ENCODE peak calls at places on chromosomes 7 and 10, in nine cellular contexts. One of them, this sample, is unnamed.

GRCh38 chr10:115918812-115919211 is 354.2 kb downstream of the GFRA1 start:
- DNase-seq in SK-N-DZ: no peak
- DNase-seq in stimulated activated CD4-positive, alpha-beta T cell treated with anti-CD3 and anti-CD28 coated beads, Interleukin-1b, Interleukin-23, amount 100 ng/mL, for 4 hours: no peak
- DNase-seq in activated CD4-positive, alpha-beta T cell treated with anti-CD3 and anti-CD28 coated beads, Interleukin-2, amount 50 U/mL, for 1 hour: no peak
- DNase-seq in non-pigmented ciliary epithelial cell: peak; percentile 32
- DNase-seq in HAP-1: no peak
- DNase-seq in substantia nigra: no peak
- DNase-seq in HEK293T: no peak
- DNase-seq in Peyer's patch: no peak
- DNase-seq in this sample: no peak

GRCh38 chr7:90624128-90624980 is 28.2 kb downstream of the CDK14 start:
- DNase-seq in SK-N-DZ: no peak
- DNase-seq in stimulated activated CD4-positive, alpha-beta T cell treated with anti-CD3 and anti-CD28 coated beads, Interleukin-1b, Interleukin-23, amount 100 ng/mL, for 4 hours: no peak
- DNase-seq in activated CD4-positive, alpha-beta T cell treated with anti-CD3 and anti-CD28 coated beads, Interleukin-2, amount 50 U/mL, for 1 hour: no peak
- DNase-seq in non-pigmented ciliary epithelial cell: no peak
- DNase-seq in HAP-1: no peak
- DNase-seq in substantia nigra: no peak
- DNase-seq in HEK293T: no peak
- DNase-seq in Peyer's patch: no peak
- DNase-seq in this sample: no peak

GRCh38 chr7:110065112-110065511 is 1025.8 kb upstream of the LRRN3 start:
- DNase-seq in SK-N-DZ: no peak
- DNase-seq in stimulated activated CD4-positive, alpha-beta T cell treated with anti-CD3 and anti-CD28 coated beads, Interleukin-1b, Interleukin-23, amount 100 ng/mL, for 4 hours: no peak
- DNase-seq in activated CD4-positive, alpha-beta T cell treated with anti-CD3 and anti-CD28 coated beads, Interleukin-2, amount 50 U/mL, for 1 hour: no peak
- DNase-seq in non-pigmented ciliary epithelial cell: no peak
- DNase-seq in HAP-1: no peak
- DNase-seq in substantia nigra: no peak
- DNase-seq in HEK293T: no peak
- DNase-seq in Peyer's patch: no peak
- DNase-seq in this sample: no peak

GRCh38 chr7:158763454-158764033 is 58.9 kb upstream of the NCAPG2 start:
- DNase-seq in SK-N-DZ: peak; percentile 87
- DNase-seq in stimulated activated CD4-positive, alpha-beta T cell treated with anti-CD3 and anti-CD28 coated beads, Interleukin-1b, Interleukin-23, amount 100 ng/mL, for 4 hours: no peak
- DNase-seq in activated CD4-positive, alpha-beta T cell treated with anti-CD3 and anti-CD28 coated beads, Interleukin-2, amount 50 U/mL, for 1 hour: no peak
- DNase-seq in non-pigmented ciliary epithelial cell: no peak
- DNase-seq in HAP-1: no peak
- DNase-seq in substantia nigra: no peak
- DNase-seq in HEK293T: no peak
- DNase-seq in Peyer's patch: no peak
- DNase-seq in this sample: no peak

GRCh38 chr10:1198453-1199344 is 142.5 kb downstream of the WDR37 start:
- DNase-seq in SK-N-DZ: no peak
- DNase-seq in stimulated activated CD4-positive, alpha-beta T cell treated with anti-CD3 and anti-CD28 coated beads, Interleukin-1b, Interleukin-23, amount 100 ng/mL, for 4 hours: no peak
- DNase-seq in activated CD4-positive, alpha-beta T cell treated with anti-CD3 and anti-CD28 coated beads, Interleukin-2, amount 50 U/mL, for 1 hour: no peak
- DNase-seq in non-pigmented ciliary epithelial cell: no peak
- DNase-seq in HAP-1: no peak
- DNase-seq in substantia nigra: no peak
- DNase-seq in HEK293T: no peak
- DNase-seq in Peyer's patch: peak; percentile 58
- DNase-seq in this sample: no peak

GRCh38 chr10:74186678-74187077 is 35.7 kb downstream of the ADK start:
- DNase-seq in SK-N-DZ: no peak
- DNase-seq in stimulated activated CD4-positive, alpha-beta T cell treated with anti-CD3 and anti-CD28 coated beads, Interleukin-1b, Interleukin-23, amount 100 ng/mL, for 4 hours: no peak
- DNase-seq in activated CD4-positive, alpha-beta T cell treated with anti-CD3 and anti-CD28 coated beads, Interleukin-2, amount 50 U/mL, for 1 hour: no peak
- DNase-seq in non-pigmented ciliary epithelial cell: no peak
- DNase-seq in HAP-1: no peak
- DNase-seq in substantia nigra: no peak
- DNase-seq in HEK293T: no peak
- DNase-seq in Peyer's patch: no peak
- DNase-seq in this sample: no peak

GRCh38 chr7:155722118-155722517 is 77.7 kb downstream of the RBM33 start:
- DNase-seq in SK-N-DZ: no peak
- DNase-seq in stimulated activated CD4-positive, alpha-beta T cell treated with anti-CD3 and anti-CD28 coated beads, Interleukin-1b, Interleukin-23, amount 100 ng/mL, for 4 hours: no peak
- DNase-seq in activated CD4-positive, alpha-beta T cell treated with anti-CD3 and anti-CD28 coated beads, Interleukin-2, amount 50 U/mL, for 1 hour: no peak
- DNase-seq in non-pigmented ciliary epithelial cell: no peak
- DNase-seq in HAP-1: no peak
- DNase-seq in substantia nigra: no peak
- DNase-seq in HEK293T: no peak
- DNase-seq in Peyer's patch: no peak
- DNase-seq in this sample: no peak

GRCh38 chr7:40721344-40721949 is 586.6 kb downstream of the SUGCT start:
- DNase-seq in SK-N-DZ: peak; percentile 18
- DNase-seq in stimulated activated CD4-positive, alpha-beta T cell treated with anti-CD3 and anti-CD28 coated beads, Interleukin-1b, Interleukin-23, amount 100 ng/mL, for 4 hours: no peak
- DNase-seq in activated CD4-positive, alpha-beta T cell treated with anti-CD3 and anti-CD28 coated beads, Interleukin-2, amount 50 U/mL, for 1 hour: no peak
- DNase-seq in non-pigmented ciliary epithelial cell: no peak
- DNase-seq in HAP-1: no peak
- DNase-seq in substantia nigra: no peak
- DNase-seq in HEK293T: no peak
- DNase-seq in Peyer's patch: no peak
- DNase-seq in this sample: no peak

GRCh38 chr10:51879238-51879637 is 179.8 kb upstream of the CSTF2T start:
- DNase-seq in SK-N-DZ: no peak
- DNase-seq in stimulated activated CD4-positive, alpha-beta T cell treated with anti-CD3 and anti-CD28 coated beads, Interleukin-1b, Interleukin-23, amount 100 ng/mL, for 4 hours: no peak
- DNase-seq in activated CD4-positive, alpha-beta T cell treated with anti-CD3 and anti-CD28 coated beads, Interleukin-2, amount 50 U/mL, for 1 hour: no peak
- DNase-seq in non-pigmented ciliary epithelial cell: peak; percentile 94
- DNase-seq in HAP-1: no peak
- DNase-seq in substantia nigra: no peak
- DNase-seq in HEK293T: no peak
- DNase-seq in Peyer's patch: no peak
- DNase-seq in this sample: no peak

GRCh38 chr10:89082086-89082485 is 91.5 kb downstream of the FAS start:
- DNase-seq in SK-N-DZ: no peak
- DNase-seq in stimulated activated CD4-positive, alpha-beta T cell treated with anti-CD3 and anti-CD28 coated beads, Interleukin-1b, Interleukin-23, amount 100 ng/mL, for 4 hours: no peak
- DNase-seq in activated CD4-positive, alpha-beta T cell treated with anti-CD3 and anti-CD28 coated beads, Interleukin-2, amount 50 U/mL, for 1 hour: no peak
- DNase-seq in non-pigmented ciliary epithelial cell: no peak
- DNase-seq in HAP-1: no peak
- DNase-seq in substantia nigra: no peak
- DNase-seq in HEK293T: no peak
- DNase-seq in Peyer's patch: no peak
- DNase-seq in this sample: no peak

GRCh38 chr7:23802720-23803397 is 92.8 kb downstream of the STK31 start:
- DNase-seq in SK-N-DZ: no peak
- DNase-seq in stimulated activated CD4-positive, alpha-beta T cell treated with anti-CD3 and anti-CD28 coated beads, Interleukin-1b, Interleukin-23, amount 100 ng/mL, for 4 hours: no peak
- DNase-seq in activated CD4-positive, alpha-beta T cell treated with anti-CD3 and anti-CD28 coated beads, Interleukin-2, amount 50 U/mL, for 1 hour: no peak
- DNase-seq in non-pigmented ciliary epithelial cell: no peak
- DNase-seq in HAP-1: no peak
- DNase-seq in substantia nigra: no peak
- DNase-seq in HEK293T: no peak
- DNase-seq in Peyer's patch: no peak
- DNase-seq in this sample: no peak

GRCh38 chr7:128135275-128136214 is 104.3 kb upstream of the LRRC4 start:
- DNase-seq in SK-N-DZ: peak; percentile 52
- DNase-seq in stimulated activated CD4-positive, alpha-beta T cell treated with anti-CD3 and anti-CD28 coated beads, Interleukin-1b, Interleukin-23, amount 100 ng/mL, for 4 hours: peak; percentile 60
- DNase-seq in activated CD4-positive, alpha-beta T cell treated with anti-CD3 and anti-CD28 coated beads, Interleukin-2, amount 50 U/mL, for 1 hour: peak; percentile 55
- DNase-seq in non-pigmented ciliary epithelial cell: no peak
- DNase-seq in HAP-1: peak; percentile 42
- DNase-seq in substantia nigra: peak; percentile 55
- DNase-seq in HEK293T: peak; percentile 84
- DNase-seq in Peyer's patch: peak; percentile 74
- DNase-seq in this sample: no peak

GRCh38 chr7:40232242-40232929 is 97.6 kb downstream of the SUGCT start:
- DNase-seq in SK-N-DZ: peak; percentile 65
- DNase-seq in stimulated activated CD4-positive, alpha-beta T cell treated with anti-CD3 and anti-CD28 coated beads, Interleukin-1b, Interleukin-23, amount 100 ng/mL, for 4 hours: no peak
- DNase-seq in activated CD4-positive, alpha-beta T cell treated with anti-CD3 and anti-CD28 coated beads, Interleukin-2, amount 50 U/mL, for 1 hour: no peak
- DNase-seq in non-pigmented ciliary epithelial cell: peak; percentile 49
- DNase-seq in HAP-1: peak; percentile 60
- DNase-seq in substantia nigra: no peak
- DNase-seq in HEK293T: peak; percentile 32
- DNase-seq in Peyer's patch: no peak
- DNase-seq in this sample: no peak

GRCh38 chr7:137480824-137481365 is 137.4 kb upstream of the PTN start:
- DNase-seq in SK-N-DZ: no peak
- DNase-seq in stimulated activated CD4-positive, alpha-beta T cell treated with anti-CD3 and anti-CD28 coated beads, Interleukin-1b, Interleukin-23, amount 100 ng/mL, for 4 hours: no peak
- DNase-seq in activated CD4-positive, alpha-beta T cell treated with anti-CD3 and anti-CD28 coated beads, Interleukin-2, amount 50 U/mL, for 1 hour: no peak
- DNase-seq in non-pigmented ciliary epithelial cell: no peak
- DNase-seq in HAP-1: no peak
- DNase-seq in substantia nigra: no peak
- DNase-seq in HEK293T: no peak
- DNase-seq in Peyer's patch: no peak
- DNase-seq in this sample: no peak

GRCh38 chr10:116771101-116771705 is 28.8 kb upstream of the HSPA12A start:
- DNase-seq in SK-N-DZ: no peak
- DNase-seq in stimulated activated CD4-positive, alpha-beta T cell treated with anti-CD3 and anti-CD28 coated beads, Interleukin-1b, Interleukin-23, amount 100 ng/mL, for 4 hours: no peak
- DNase-seq in activated CD4-positive, alpha-beta T cell treated with anti-CD3 and anti-CD28 coated beads, Interleukin-2, amount 50 U/mL, for 1 hour: no peak
- DNase-seq in non-pigmented ciliary epithelial cell: no peak
- DNase-seq in HAP-1: no peak
- DNase-seq in substantia nigra: no peak
- DNase-seq in HEK293T: no peak
- DNase-seq in Peyer's patch: no peak
- DNase-seq in this sample: no peak

GRCh38 chr7:139321071-139321745 is 19.9 kb upstream of the FMC1 start:
- DNase-seq in SK-N-DZ: no peak
- DNase-seq in stimulated activated CD4-positive, alpha-beta T cell treated with anti-CD3 and anti-CD28 coated beads, Interleukin-1b, Interleukin-23, amount 100 ng/mL, for 4 hours: no peak
- DNase-seq in activated CD4-positive, alpha-beta T cell treated with anti-CD3 and anti-CD28 coated beads, Interleukin-2, amount 50 U/mL, for 1 hour: no peak
- DNase-seq in non-pigmented ciliary epithelial cell: no peak
- DNase-seq in HAP-1: no peak
- DNase-seq in substantia nigra: no peak
- DNase-seq in HEK293T: peak; percentile 69
- DNase-seq in Peyer's patch: no peak
- DNase-seq in this sample: no peak

GRCh38 chr7:45581271-45581780 is 7.2 kb downstream of the ADCY1 start:
- DNase-seq in SK-N-DZ: no peak
- DNase-seq in stimulated activated CD4-positive, alpha-beta T cell treated with anti-CD3 and anti-CD28 coated beads, Interleukin-1b, Interleukin-23, amount 100 ng/mL, for 4 hours: no peak
- DNase-seq in activated CD4-positive, alpha-beta T cell treated with anti-CD3 and anti-CD28 coated beads, Interleukin-2, amount 50 U/mL, for 1 hour: no peak
- DNase-seq in non-pigmented ciliary epithelial cell: no peak
- DNase-seq in HAP-1: no peak
- DNase-seq in substantia nigra: no peak
- DNase-seq in HEK293T: no peak
- DNase-seq in Peyer's patch: no peak
- DNase-seq in this sample: peak; percentile 24

GRCh38 chr7:46859963-46860475 is 721.9 kb downstream of the TNS3 start:
- DNase-seq in SK-N-DZ: peak; percentile 19
- DNase-seq in stimulated activated CD4-positive, alpha-beta T cell treated with anti-CD3 and anti-CD28 coated beads, Interleukin-1b, Interleukin-23, amount 100 ng/mL, for 4 hours: no peak
- DNase-seq in activated CD4-positive, alpha-beta T cell treated with anti-CD3 and anti-CD28 coated beads, Interleukin-2, amount 50 U/mL, for 1 hour: no peak
- DNase-seq in non-pigmented ciliary epithelial cell: no peak
- DNase-seq in HAP-1: no peak
- DNase-seq in substantia nigra: no peak
- DNase-seq in HEK293T: no peak
- DNase-seq in Peyer's patch: no peak
- DNase-seq in this sample: peak; percentile 9

GRCh38 chr7:28980504-28981281 is 22.6 kb upstream of the TRIL start:
- DNase-seq in SK-N-DZ: no peak
- DNase-seq in stimulated activated CD4-positive, alpha-beta T cell treated with anti-CD3 and anti-CD28 coated beads, Interleukin-1b, Interleukin-23, amount 100 ng/mL, for 4 hours: no peak
- DNase-seq in activated CD4-positive, alpha-beta T cell treated with anti-CD3 and anti-CD28 coated beads, Interleukin-2, amount 50 U/mL, for 1 hour: no peak
- DNase-seq in non-pigmented ciliary epithelial cell: no peak
- DNase-seq in HAP-1: no peak
- DNase-seq in substantia nigra: no peak
- DNase-seq in HEK293T: no peak
- DNase-seq in Peyer's patch: no peak
- DNase-seq in this sample: peak; percentile 43

GRCh38 chr7:23055582-23056178 is 41.8 kb upstream of the HYCC1 start:
- DNase-seq in SK-N-DZ: peak; percentile 62
- DNase-seq in stimulated activated CD4-positive, alpha-beta T cell treated with anti-CD3 and anti-CD28 coated beads, Interleukin-1b, Interleukin-23, amount 100 ng/mL, for 4 hours: no peak
- DNase-seq in activated CD4-positive, alpha-beta T cell treated with anti-CD3 and anti-CD28 coated beads, Interleukin-2, amount 50 U/mL, for 1 hour: peak; percentile 42
- DNase-seq in non-pigmented ciliary epithelial cell: peak; percentile 38
- DNase-seq in HAP-1: peak; percentile 78
- DNase-seq in substantia nigra: peak; percentile 23
- DNase-seq in HEK293T: peak; percentile 65
- DNase-seq in Peyer's patch: no peak
- DNase-seq in this sample: no peak

GRCh38 chr7:28745351-28745750 is 212.8 kb downstream of the TRIL start:
- DNase-seq in SK-N-DZ: no peak
- DNase-seq in stimulated activated CD4-positive, alpha-beta T cell treated with anti-CD3 and anti-CD28 coated beads, Interleukin-1b, Interleukin-23, amount 100 ng/mL, for 4 hours: no peak
- DNase-seq in activated CD4-positive, alpha-beta T cell treated with anti-CD3 and anti-CD28 coated beads, Interleukin-2, amount 50 U/mL, for 1 hour: no peak
- DNase-seq in non-pigmented ciliary epithelial cell: no peak
- DNase-seq in HAP-1: no peak
- DNase-seq in substantia nigra: no peak
- DNase-seq in HEK293T: no peak
- DNase-seq in Peyer's patch: no peak
- DNase-seq in this sample: no peak

GRCh38 chr10:73812662-73813061 is 1.3 kb upstream of the NDST2 start:
- DNase-seq in SK-N-DZ: no peak
- DNase-seq in stimulated activated CD4-positive, alpha-beta T cell treated with anti-CD3 and anti-CD28 coated beads, Interleukin-1b, Interleukin-23, amount 100 ng/mL, for 4 hours: no peak
- DNase-seq in activated CD4-positive, alpha-beta T cell treated with anti-CD3 and anti-CD28 coated beads, Interleukin-2, amount 50 U/mL, for 1 hour: no peak
- DNase-seq in non-pigmented ciliary epithelial cell: no peak
- DNase-seq in HAP-1: no peak
- DNase-seq in substantia nigra: no peak
- DNase-seq in HEK293T: no peak
- DNase-seq in Peyer's patch: no peak
- DNase-seq in this sample: no peak

GRCh38 chr7:20170626-20171025 is 46.6 kb downstream of the MACC1 start:
- DNase-seq in SK-N-DZ: no peak
- DNase-seq in stimulated activated CD4-positive, alpha-beta T cell treated with anti-CD3 and anti-CD28 coated beads, Interleukin-1b, Interleukin-23, amount 100 ng/mL, for 4 hours: no peak
- DNase-seq in activated CD4-positive, alpha-beta T cell treated with anti-CD3 and anti-CD28 coated beads, Interleukin-2, amount 50 U/mL, for 1 hour: no peak
- DNase-seq in non-pigmented ciliary epithelial cell: no peak
- DNase-seq in HAP-1: no peak
- DNase-seq in substantia nigra: no peak
- DNase-seq in HEK293T: no peak
- DNase-seq in Peyer's patch: no peak
- DNase-seq in this sample: no peak

GRCh38 chr10:96998329-96998888 is 166.3 kb downstream of the LCOR start:
- DNase-seq in SK-N-DZ: no peak
- DNase-seq in stimulated activated CD4-positive, alpha-beta T cell treated with anti-CD3 and anti-CD28 coated beads, Interleukin-1b, Interleukin-23, amount 100 ng/mL, for 4 hours: no peak
- DNase-seq in activated CD4-positive, alpha-beta T cell treated with anti-CD3 and anti-CD28 coated beads, Interleukin-2, amount 50 U/mL, for 1 hour: no peak
- DNase-seq in non-pigmented ciliary epithelial cell: peak; percentile 93
- DNase-seq in HAP-1: no peak
- DNase-seq in substantia nigra: no peak
- DNase-seq in HEK293T: no peak
- DNase-seq in Peyer's patch: no peak
- DNase-seq in this sample: no peak

GRCh38 chr10:132142396-132143161 is 44.2 kb upstream of the DPYSL4 start:
- DNase-seq in SK-N-DZ: peak; percentile 84
- DNase-seq in stimulated activated CD4-positive, alpha-beta T cell treated with anti-CD3 and anti-CD28 coated beads, Interleukin-1b, Interleukin-23, amount 100 ng/mL, for 4 hours: peak; percentile 52
- DNase-seq in activated CD4-positive, alpha-beta T cell treated with anti-CD3 and anti-CD28 coated beads, Interleukin-2, amount 50 U/mL, for 1 hour: peak; percentile 48
- DNase-seq in non-pigmented ciliary epithelial cell: no peak
- DNase-seq in HAP-1: peak; percentile 25
- DNase-seq in substantia nigra: peak; percentile 59
- DNase-seq in HEK293T: peak; percentile 89
- DNase-seq in Peyer's patch: no peak
- DNase-seq in this sample: peak; percentile 62

GRCh38 chr7:139600306-139600705 is 76.8 kb downstream of the CLEC2L start:
- DNase-seq in SK-N-DZ: no peak
- DNase-seq in stimulated activated CD4-positive, alpha-beta T cell treated with anti-CD3 and anti-CD28 coated beads, Interleukin-1b, Interleukin-23, amount 100 ng/mL, for 4 hours: no peak
- DNase-seq in activated CD4-positive, alpha-beta T cell treated with anti-CD3 and anti-CD28 coated beads, Interleukin-2, amount 50 U/mL, for 1 hour: no peak
- DNase-seq in non-pigmented ciliary epithelial cell: no peak
- DNase-seq in HAP-1: no peak
- DNase-seq in substantia nigra: no peak
- DNase-seq in HEK293T: no peak
- DNase-seq in Peyer's patch: no peak
- DNase-seq in this sample: no peak

GRCh38 chr7:80027616-80028173 is 106.9 kb upstream of the GNAI1 start:
- DNase-seq in SK-N-DZ: no peak
- DNase-seq in stimulated activated CD4-positive, alpha-beta T cell treated with anti-CD3 and anti-CD28 coated beads, Interleukin-1b, Interleukin-23, amount 100 ng/mL, for 4 hours: no peak
- DNase-seq in activated CD4-positive, alpha-beta T cell treated with anti-CD3 and anti-CD28 coated beads, Interleukin-2, amount 50 U/mL, for 1 hour: no peak
- DNase-seq in non-pigmented ciliary epithelial cell: no peak
- DNase-seq in HAP-1: no peak
- DNase-seq in substantia nigra: no peak
- DNase-seq in HEK293T: no peak
- DNase-seq in Peyer's patch: no peak
- DNase-seq in this sample: no peak

GRCh38 chr10:89163265-89163995 is 43.7 kb downstream of the CH25H start:
- DNase-seq in SK-N-DZ: no peak
- DNase-seq in stimulated activated CD4-positive, alpha-beta T cell treated with anti-CD3 and anti-CD28 coated beads, Interleukin-1b, Interleukin-23, amount 100 ng/mL, for 4 hours: peak; percentile 24
- DNase-seq in activated CD4-positive, alpha-beta T cell treated with anti-CD3 and anti-CD28 coated beads, Interleukin-2, amount 50 U/mL, for 1 hour: peak; percentile 13
- DNase-seq in non-pigmented ciliary epithelial cell: no peak
- DNase-seq in HAP-1: no peak
- DNase-seq in substantia nigra: no peak
- DNase-seq in HEK293T: no peak
- DNase-seq in Peyer's patch: no peak
- DNase-seq in this sample: peak; percentile 47

GRCh38 chr7:47757946-47758371 is 176.0 kb upstream of the TNS3 start:
- DNase-seq in SK-N-DZ: no peak
- DNase-seq in stimulated activated CD4-positive, alpha-beta T cell treated with anti-CD3 and anti-CD28 coated beads, Interleukin-1b, Interleukin-23, amount 100 ng/mL, for 4 hours: no peak
- DNase-seq in activated CD4-positive, alpha-beta T cell treated with anti-CD3 and anti-CD28 coated beads, Interleukin-2, amount 50 U/mL, for 1 hour: no peak
- DNase-seq in non-pigmented ciliary epithelial cell: peak; percentile 83
- DNase-seq in HAP-1: no peak
- DNase-seq in substantia nigra: peak; percentile 8
- DNase-seq in HEK293T: no peak
- DNase-seq in Peyer's patch: no peak
- DNase-seq in this sample: peak; percentile 51

GRCh38 chr7:158959021-158959717 is 102.8 kb downstream of the DYNC2I1 start:
- DNase-seq in SK-N-DZ: no peak
- DNase-seq in stimulated activated CD4-positive, alpha-beta T cell treated with anti-CD3 and anti-CD28 coated beads, Interleukin-1b, Interleukin-23, amount 100 ng/mL, for 4 hours: no peak
- DNase-seq in activated CD4-positive, alpha-beta T cell treated with anti-CD3 and anti-CD28 coated beads, Interleukin-2, amount 50 U/mL, for 1 hour: no peak
- DNase-seq in non-pigmented ciliary epithelial cell: no peak
- DNase-seq in HAP-1: no peak
- DNase-seq in substantia nigra: no peak
- DNase-seq in HEK293T: no peak
- DNase-seq in Peyer's patch: no peak
- DNase-seq in this sample: no peak

GRCh38 chr10:101558206-101558605 is 29.9 kb downstream of the POLL start:
- DNase-seq in SK-N-DZ: no peak
- DNase-seq in stimulated activated CD4-positive, alpha-beta T cell treated with anti-CD3 and anti-CD28 coated beads, Interleukin-1b, Interleukin-23, amount 100 ng/mL, for 4 hours: no peak
- DNase-seq in activated CD4-positive, alpha-beta T cell treated with anti-CD3 and anti-CD28 coated beads, Interleukin-2, amount 50 U/mL, for 1 hour: no peak
- DNase-seq in non-pigmented ciliary epithelial cell: no peak
- DNase-seq in HAP-1: no peak
- DNase-seq in substantia nigra: no peak
- DNase-seq in HEK293T: no peak
- DNase-seq in Peyer's patch: no peak
- DNase-seq in this sample: no peak

This sample was measured in dorsolateral prefrontal cortex.